ENCODE peak calls at places on chromosomes 4 and X, in five cellular contexts. Q is HL-60, Z is psoas muscle, I is H9, B is transverse colon. O is an unnamed sample.

GRCh38 chrX:117985241-117985640 is 131.4 kb downstream of the KLHL13 start:
- DNase-seq in B (peak; percentile 42), I (no peak), Q (no peak), Z (no peak), O (no peak)

GRCh38 chrX:135081695-135082094 is 29.8 kb upstream of the RTL8A start:
- DNase-seq in Z (no peak), Q (no peak), B (no peak), I (no peak), O (no peak)

GRCh38 chr4:83356899-83357661 is 22.4 kb upstream of the HPSE start:
- DNase-seq in Q (no peak), Z (no peak), B (no peak), I (no peak), O (no peak)

GRCh38 chrX:51148848-51149247 is 183.8 kb upstream of the NUDT10 start:
- DNase-seq in B (no peak), Q (no peak), I (peak; percentile 60), Z (no peak), O (no peak)

GRCh38 chr4:111283066-111283677 is 660.3 kb upstream of the PITX2 start:
- DNase-seq in Z (peak; percentile 69), B (peak; percentile 70), Q (peak; percentile 43), I (peak; percentile 52), O (no peak)

GRCh38 chrX:126552313-126553022 is at the start of gene DCAF12L1:
- DNase-seq in Q (no peak), Z (peak; percentile 41), B (no peak), I (peak; percentile 75), O (no peak)

GRCh38 chr4:109321232-109321631 is 18.8 kb upstream of the COL25A1 start:
- DNase-seq in Z (no peak), I (no peak), B (no peak), Q (peak; percentile 7), O (no peak)

GRCh38 chr4:115790812-115791211 is 677.4 kb upstream of the NDST4 start:
- DNase-seq in Q (no peak), Z (no peak), B (no peak), I (no peak), O (no peak)

GRCh38 chrX:123713434-123713833 is 19.4 kb downstream of the THOC2 start:
- DNase-seq in I (no peak), B (no peak), Q (no peak), Z (no peak), O (no peak)

GRCh38 chr4:108901271-108901670 is 138.4 kb upstream of the ETNPPL start:
- DNase-seq in B (no peak), I (no peak), Q (no peak), Z (no peak), O (no peak)

GRCh38 chr4:154551872-154552686 is 1.9 kb upstream of the PLRG1 start:
- DNase-seq in I (peak; percentile 69), Z (peak; percentile 73), Q (peak; percentile 69), B (peak; percentile 78), O (peak; percentile 60)

GRCh38 chr4:92334716-92335350 is 31.1 kb downstream of the GRID2 start:
- DNase-seq in B (no peak), I (no peak), Q (no peak), Z (no peak), O (no peak)

GRCh38 chrX:70013483-70014222 is 36.1 kb downstream of the AWAT2 start:
- DNase-seq in Q (no peak), B (no peak), Z (peak; percentile 61), I (no peak), O (no peak)

GRCh38 chr4:170011921-170012628 is 14.1 kb downstream of the MFAP3L start:
- DNase-seq in I (no peak), Z (peak; percentile 60), Q (peak; percentile 64), B (no peak), O (no peak)

GRCh38 chr4:37697566-37697965 is 11.4 kb upstream of the RELL1 start:
- DNase-seq in Q (no peak), Z (no peak), I (no peak), B (no peak), O (no peak)

GRCh38 chrX:150269613-150270254 is 93.4 kb upstream of the MAMLD1 start:
- DNase-seq in B (no peak), I (no peak), Z (no peak), Q (no peak), O (no peak)

GRCh38 chr4:78288327-78288726 is 231.2 kb downstream of the FRAS1 start:
- DNase-seq in I (no peak), Q (no peak), B (no peak), Z (no peak), O (no peak)

GRCh38 chr4:182711211-182711610 is 206.0 kb downstream of the DCTD start:
- DNase-seq in Q (no peak), B (no peak), I (no peak), Z (no peak), O (no peak)

GRCh38 chrX:12372111-12372510 is 233.8 kb downstream of the FRMPD4 start:
- DNase-seq in B (no peak), Z (no peak), I (no peak), Q (no peak), O (no peak)

GRCh38 chrX:12370444-12371089 is 232.3 kb downstream of the FRMPD4 start:
- DNase-seq in B (no peak), I (no peak), Z (no peak), Q (no peak), O (no peak)

DNA sequence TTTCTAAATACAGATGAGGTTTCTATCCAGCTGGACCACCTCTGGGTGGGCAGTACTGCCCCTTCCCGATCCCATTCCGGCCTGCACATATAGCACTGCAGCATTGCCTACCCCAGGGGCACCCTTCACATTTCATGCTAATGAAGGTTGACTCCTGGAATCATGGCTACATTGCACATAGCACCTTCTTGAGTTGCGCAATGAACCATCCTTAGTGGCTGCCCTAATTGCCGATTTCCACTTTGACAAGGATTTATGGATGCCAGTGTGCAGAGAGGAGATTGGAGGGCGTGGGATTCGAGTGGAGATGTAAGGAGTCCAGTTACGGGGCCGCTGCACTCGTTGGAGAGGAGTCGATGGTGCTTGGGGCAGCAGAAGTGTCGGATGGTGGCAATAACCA is 229.0 kb downstream of the FRMPD4 start:
- DNase-seq in B (no peak), Z (no peak), I (no peak), Q (no peak), O (no peak)
- H3K27ac ChIP-seq in B (no peak overlapping the region), Z (no peak overlapping the region), I (no peak overlapping the region), Q (no peak overlapping the region), O (no peak overlapping the region)

GRCh38 chr4:189838821-189839497 is 101.7 kb upstream of the FRG1 start:
- DNase-seq in Z (no peak), B (no peak), Q (no peak), I (no peak), O (no peak)

GRCh38 chr4:189837462-189837861 is 103.2 kb upstream of the FRG1 start:
- DNase-seq in Z (no peak), I (no peak), Q (no peak), B (no peak), O (no peak)

GRCh38 chr4:189835505-189835904 is 105.2 kb upstream of the FRG1 start:
- DNase-seq in I (no peak), Q (no peak), Z (no peak), B (no peak), O (no peak)

GRCh38 chr4:189843392-189844009 is 97.2 kb upstream of the FRG1 start:
- DNase-seq in I (no peak), B (no peak), Z (no peak), Q (no peak), O (no peak)

DNA sequence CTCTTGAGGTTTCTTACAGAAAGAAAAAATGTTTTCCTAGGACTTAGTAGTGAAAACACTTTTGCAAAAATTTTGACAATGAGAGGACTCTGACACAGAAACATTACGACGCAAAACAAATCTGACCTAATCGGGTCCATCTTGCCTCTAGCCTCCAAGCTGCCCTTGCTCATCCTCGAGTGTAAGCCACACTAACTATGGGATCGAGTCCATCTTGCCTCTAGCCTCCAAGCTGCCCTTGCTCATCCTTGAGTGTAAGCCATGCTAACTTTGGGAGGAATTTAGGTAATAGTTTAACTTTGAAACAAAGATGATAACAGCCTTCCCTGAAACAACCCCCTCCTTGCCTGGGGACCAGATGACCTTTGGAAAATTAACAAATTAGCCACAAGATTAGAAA is 100.3 kb upstream of the FRG1 start:
- DNase-seq in I (no peak), Z (no peak), Q (no peak), B (no peak), O (no peak)
- H3K27ac ChIP-seq in I (no peak overlapping the region), Z (no peak overlapping the region), Q (no peak overlapping the region), B (no peak overlapping the region), O (no peak overlapping the region)

GRCh38 chrX:121854614-121854911 is 807.2 kb downstream of the GLUD2 start:
- DNase-seq in Z (no peak), B (no peak), Q (no peak), I (no peak), O (no peak)

GRCh38 chrX:121853762-121854613 is 806.6 kb downstream of the GLUD2 start:
- DNase-seq in Q (no peak), B (no peak), Z (no peak), I (no peak), O (no peak)

DNA sequence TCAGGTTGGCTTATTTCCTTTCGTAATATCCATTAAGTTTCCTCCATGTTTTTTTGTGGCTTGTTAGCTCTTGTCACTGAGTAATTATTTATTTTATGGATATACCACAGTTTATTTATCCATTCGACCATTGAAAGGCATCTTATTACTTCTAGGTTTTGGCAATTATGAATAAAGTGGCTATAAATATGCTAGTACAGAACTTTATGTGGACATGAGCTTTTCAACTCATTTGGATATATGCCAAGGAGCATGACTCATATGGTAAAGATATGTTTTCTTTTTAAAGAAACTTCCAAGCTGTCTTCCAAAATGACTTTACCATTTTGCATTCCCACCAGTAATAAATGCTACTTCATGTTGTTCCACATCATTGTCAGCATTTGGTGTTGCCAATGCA is 803.6 kb downstream of the GLUD2 start:
- DNase-seq in I (no peak), Z (no peak), Q (no peak), B (no peak), O (no peak)
- H3K27ac ChIP-seq in I (no peak overlapping the region), Z (no peak overlapping the region), Q (no peak overlapping the region), B (no peak overlapping the region), O (no peak overlapping the region)

GRCh38 chrX:2321411-2321810 is 179.4 kb downstream of the DHRSX start:
- DNase-seq in Q (peak; percentile 19), B (no peak), Z (no peak), I (no peak), O (no peak)

GRCh38 chrX:2320580-2321327 is 180.0 kb downstream of the DHRSX start:
- DNase-seq in Z (peak; percentile 75), Q (peak; percentile 88), B (no peak), I (no peak), O (no peak)

GRCh38 chrX:2324116-2324515 is 176.7 kb downstream of the DHRSX start:
- DNase-seq in Q (no peak), B (no peak), Z (no peak), I (no peak), O (no peak)

GRCh38 chrX:2327423-2327822 is 173.4 kb downstream of the DHRSX start:
- DNase-seq in Z (no peak), Q (no peak), I (no peak), B (no peak), O (no peak)

DNA sequence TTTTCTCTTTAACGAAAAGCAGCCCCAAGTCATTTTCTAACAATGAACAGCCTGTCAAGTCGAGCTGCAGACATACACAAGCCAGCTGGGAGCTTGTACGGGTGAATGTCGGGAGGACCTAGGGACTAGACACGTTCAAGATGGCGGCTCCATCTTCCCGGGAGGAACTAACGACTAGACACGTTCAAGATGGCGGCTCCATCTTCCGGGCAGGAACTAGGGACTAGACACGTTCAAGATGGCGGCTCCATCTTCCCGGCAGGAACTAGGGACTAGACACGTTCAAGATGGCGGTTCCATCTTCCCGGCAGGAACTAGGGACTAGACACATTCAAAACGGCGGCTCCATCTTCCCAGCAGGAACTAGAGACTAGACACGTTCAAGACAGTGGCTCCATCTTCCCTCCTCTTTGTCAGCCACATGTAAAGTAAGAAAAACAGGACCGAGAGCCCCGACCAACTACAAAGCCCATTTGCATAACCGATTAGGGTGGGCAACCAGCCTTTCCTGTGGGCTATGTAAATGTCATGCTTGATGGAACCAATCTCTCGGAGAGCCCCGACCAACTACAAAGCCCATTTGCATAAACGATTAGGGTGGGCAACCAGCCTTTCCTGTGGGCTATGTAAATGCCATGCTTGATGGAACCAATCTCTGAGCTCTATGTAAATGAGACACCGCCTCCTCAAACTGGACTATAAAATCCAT is 175.5 kb downstream of the DHRSX start:
- DNase-seq in Z (peak; percentile 88), B (peak; percentile 78), Q (peak; percentile 33), I (peak; percentile 33), O (no peak)
- H3K27ac ChIP-seq in Z (peak overlapping the region; percentile 78), B (no peak overlapping the region), Q (no peak overlapping the region), I (no peak overlapping the region), O (no peak overlapping the region)

O was measured in substantia nigra.